ENCODE peak calls at places on chromosome 10, in five cellular contexts. H is HFF-Myc; Y is brain microvascular endothelial cell; R is CD4-positive, alpha-beta T cell; V is Caco-2. N is an unnamed sample.

GRCh38 chr10:6579904-6580278 is at the start of gene PRKCQ:
- DNase-seq in H (no peak), Y (no peak), R (no peak), V (peak; percentile 54), N (no peak)

GRCh38 chr10:14358886-14359573 is 28.3 kb upstream of the FRMD4A start:
- DNase-seq in H (no peak), Y (no peak), R (no peak), V (no peak), N (no peak)

GRCh38 chr10:61195219-61195618 is 251.2 kb upstream of the RHOBTB1 start:
- DNase-seq in H (no peak), Y (no peak), R (no peak), V (no peak), N (no peak)

GRCh38 chr10:74051729-74052342 is 53.9 kb downstream of the VCL start:
- DNase-seq in H (no peak), Y (no peak), R (no peak), V (peak; percentile 48), N (no peak)

GRCh38 chr10:24556137-24556536 is 167.6 kb downstream of the ARHGAP21 start:
- DNase-seq in H (no peak), Y (no peak), R (no peak), V (no peak), N (no peak)

GRCh38 chr10:47354162-47354561 is 6.0 kb downstream of the RBP3 start:
- DNase-seq in H (no peak), Y (peak; percentile 23), R (no peak), V (peak; percentile 49), N (no peak)

GRCh38 chr10:112655722-112656121 is 208.7 kb downstream of the VTI1A start:
- DNase-seq in H (no peak), Y (no peak), R (no peak), V (no peak), N (no peak)

GRCh38 chr10:31322647-31323046 is 3.6 kb downstream of the ZEB1 start:
- DNase-seq in H (no peak), Y (no peak), R (no peak), V (no peak), N (no peak)

GRCh38 chr10:47026301-47027107 is 115.3 kb downstream of the PTPN20 start:
- DNase-seq in H (no peak), Y (no peak), R (no peak), V (peak; percentile 27), N (no peak)

GRCh38 chr10:59830601-59831259 is 75.6 kb downstream of the CCDC6 start:
- DNase-seq in H (peak; percentile 20), Y (peak; percentile 54), R (no peak), V (peak; percentile 68), N (no peak)

GRCh38 chr10:3074145-3074665 is 6.9 kb downstream of the PFKP start:
- DNase-seq in H (no peak), Y (no peak), R (no peak), V (peak; percentile 64), N (no peak)

GRCh38 chr10:79451046-79451699 is 5.7 kb upstream of the ZCCHC24 start:
- DNase-seq in H (no peak), Y (no peak), R (no peak), V (no peak), N (no peak)

GRCh38 chr10:63707254-63707910 is 186.2 kb downstream of the REEP3 start:
- DNase-seq in H (peak; percentile 98), Y (peak; percentile 97), R (no peak), V (no peak), N (peak; percentile 89)

GRCh38 chr10:33160151-33160550 is 174.3 kb downstream of the NRP1 start:
- DNase-seq in H (no peak), Y (no peak), R (no peak), V (no peak), N (no peak)
- TF ChIP-seq CTCF in H (no peak), Y (no peak), R (no peak), V (no peak), N (no peak)

DNA sequence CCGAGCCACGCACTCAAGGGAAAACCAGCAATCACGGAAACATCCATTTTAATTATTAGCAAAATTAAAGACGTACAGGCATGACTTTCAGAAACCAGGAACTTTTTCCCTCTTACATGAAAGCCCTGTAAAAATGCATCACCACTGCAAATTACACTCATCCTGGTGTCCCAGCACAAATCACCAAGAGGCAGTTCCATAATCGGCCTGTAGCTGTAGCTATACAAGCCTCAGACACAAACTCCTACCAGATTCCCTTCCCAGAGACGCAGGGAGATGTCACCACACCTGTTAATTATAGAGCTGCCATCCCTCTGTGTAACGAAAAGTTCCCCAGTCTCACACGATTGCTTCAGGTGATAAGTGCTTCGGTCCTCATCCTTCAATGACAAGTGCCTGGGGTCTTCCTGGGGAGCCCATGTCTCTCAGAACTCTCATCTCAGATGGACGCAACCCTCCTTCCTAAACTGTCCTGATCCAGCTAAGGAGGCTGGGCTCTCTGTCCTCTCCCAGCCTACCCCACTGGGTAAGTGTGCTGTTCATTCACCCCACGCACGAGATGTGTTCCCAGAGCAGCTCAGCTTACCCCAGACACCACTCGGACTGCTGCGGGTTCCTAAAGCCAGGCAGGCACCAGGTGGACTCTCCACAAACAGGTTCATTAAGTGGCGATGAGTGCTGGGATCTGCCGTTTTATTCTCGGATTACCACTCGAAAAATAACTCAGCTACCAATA is 5.9 kb downstream of the FGFR2 start:
- DNase-seq in H (no peak), Y (no peak), R (no peak), V (no peak), N (no peak)
- TF ChIP-seq CTCF in H (no peak), Y (no peak), R (no peak), V (peak; percentile 27), N (no peak)

DNA sequence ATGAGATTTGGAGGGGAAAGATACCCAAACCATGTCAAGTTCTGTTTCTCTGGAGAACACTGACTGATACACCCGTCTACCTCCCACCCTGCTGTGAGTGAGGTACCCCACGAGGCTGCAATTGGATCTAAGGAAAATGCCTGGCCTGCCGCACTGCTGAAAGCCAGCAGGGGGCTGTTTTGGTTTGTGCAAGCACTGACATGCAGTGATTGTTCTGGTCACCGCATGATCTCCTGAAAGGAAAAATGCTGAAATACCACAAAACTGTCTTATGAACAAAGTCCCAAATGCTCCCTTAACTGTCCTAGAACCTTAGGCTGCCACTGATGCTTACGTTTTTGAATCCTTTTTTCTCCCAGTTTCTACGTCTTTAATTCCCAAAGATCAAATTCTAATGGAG is 132.7 kb downstream of the JCAD start:
- DNase-seq in H (peak; percentile 25), Y (peak; percentile 49), R (no peak), V (no peak), N (no peak)
- TF ChIP-seq CTCF in H (peak; percentile 73), Y (peak; percentile 94), R (no peak), V (peak; percentile 46), N (peak; percentile 58)

DNA sequence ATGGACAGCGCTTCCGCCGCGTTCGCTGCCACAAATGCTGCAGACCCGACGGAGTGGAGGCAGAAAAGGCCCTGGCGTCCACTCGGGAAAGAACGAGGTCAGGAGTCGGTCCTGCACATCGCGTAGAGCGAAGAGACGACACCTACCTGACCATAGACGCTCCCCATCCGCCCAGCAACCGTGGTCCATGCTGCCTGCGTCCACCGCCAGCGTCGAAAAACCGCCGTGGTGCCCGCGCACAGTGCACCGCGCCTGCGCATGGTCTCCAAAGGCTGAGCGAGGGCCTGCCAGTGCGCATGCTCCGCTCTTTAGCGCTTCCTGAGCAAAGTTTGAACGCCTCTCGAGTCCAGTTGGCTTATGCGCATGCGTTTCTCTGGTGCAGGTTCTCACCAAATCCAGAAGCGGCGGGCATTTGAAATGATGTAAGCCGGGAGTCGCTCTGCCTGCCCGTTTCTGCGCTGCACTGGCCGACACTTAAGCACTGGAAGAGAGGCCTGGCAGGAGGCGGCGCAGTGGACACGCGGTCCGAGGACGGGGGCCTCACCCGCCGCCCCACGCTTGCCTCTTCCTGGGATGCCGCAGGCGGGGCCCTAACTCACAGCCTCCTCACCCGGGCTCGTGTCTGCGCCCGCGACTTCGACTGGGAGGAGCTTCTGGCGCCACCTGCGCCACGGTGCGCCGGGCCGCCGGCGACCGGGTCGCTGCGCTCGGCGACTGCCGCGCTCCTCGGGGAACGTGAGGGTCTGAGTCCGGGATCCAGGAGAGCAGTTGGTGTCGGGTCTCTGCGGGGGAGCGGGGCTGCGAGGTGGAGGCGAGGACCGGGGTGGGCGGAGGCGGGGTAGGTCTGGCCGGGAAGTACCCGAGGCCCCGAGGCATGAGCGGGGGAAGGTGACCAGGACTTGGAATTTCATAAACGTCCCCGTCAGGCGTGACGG is at the start of gene FAM24B:
- DNase-seq in H (peak; percentile 97), Y (peak; percentile 99), R (peak; percentile 95), V (peak; percentile 98), N (peak; percentile 96)
- TF ChIP-seq CTCF in H (no peak), Y (no peak), R (no peak), V (no peak), N (no peak)

N was measured in AG09319.